ENCODE peak calls at places on chromosomes 12 and 14, in ten cellular contexts. H is mesendoderm, J is PC-3, A is left lung, Q is ovary, E is right cardiac atrium, B is left ventricle myocardium inferior, O is mesenchymal stem cell, G is A673, C is right lobe of liver. T is an unnamed sample.

GRCh38 chr12:39595923-39596322 is 23.7 kb downstream of the ABCD2 start:
- DNase-seq in H (no peak), J (no peak), A (no peak), Q (no peak), E (no peak), B (no peak), O (no peak), G (no peak), C (no peak), T (no peak)

GRCh38 chr14:57834961-57835360 is 30.9 kb downstream of the SLC35F4 start:
- DNase-seq in H (no peak), J (no peak), A (no peak), Q (no peak), E (no peak), B (no peak), O (no peak), G (no peak), C (no peak), T (no peak)

GRCh38 chr14:101957406-101958234 is 6.8 kb upstream of the DYNC1H1 start:
- DNase-seq in H (no peak), J (no peak), A (peak), Q (peak), E (no peak), B (no peak), O (no peak), G (no peak), C (peak), T (no peak)

GRCh38 chr12:16515666-16516065 is 90.3 kb downstream of the LMO3 start:
- DNase-seq in H (no peak), J (peak), A (no peak), Q (no peak), E (no peak), B (no peak), O (no peak), G (no peak), C (no peak), T (no peak)

GRCh38 chr14:55556929-55557623 is 22.9 kb upstream of the KTN1 start:
- DNase-seq in H (peak), J (peak), A (peak), Q (peak), E (peak), B (peak), O (peak), G (peak), C (peak), T (peak)

GRCh38 chr12:5492562-5492961 is 60.7 kb downstream of the NTF3 start:
- DNase-seq in H (peak), J (no peak), A (no peak), Q (no peak), E (no peak), B (no peak), O (peak), G (no peak), C (no peak), T (no peak)

GRCh38 chr14:90093942-90094595 is 32.3 kb downstream of the KCNK13 start:
- DNase-seq in H (no peak), J (peak), A (no peak), Q (no peak), E (no peak), B (no peak), O (peak), G (no peak), C (no peak), T (peak)

GRCh38 chr12:90262261-90262660 is 553.6 kb upstream of the ATP2B1 start:
- DNase-seq in H (no peak), J (peak), A (no peak), Q (no peak), E (no peak), B (no peak), O (peak), G (no peak), C (no peak), T (no peak)

GRCh38 chr12:44314007-44314500 is 478.2 kb downstream of the TMEM117 start:
- DNase-seq in H (no peak), J (peak), A (no peak), Q (no peak), E (no peak), B (no peak), O (no peak), G (no peak), C (no peak), T (no peak)

GRCh38 chr12:586318-587071 is 76.8 kb downstream of the NINJ2 start:
- DNase-seq in H (no peak), J (no peak), A (no peak), Q (no peak), E (no peak), B (no peak), O (no peak), G (no peak), C (no peak), T (no peak)

GRCh38 chr12:109512608-109513007 is 35.2 kb downstream of the UBE3B start:
- DNase-seq in H (no peak), J (no peak), A (no peak), Q (no peak), E (no peak), B (no peak), O (peak), G (no peak), C (no peak), T (no peak)

GRCh38 chr12:3017281-3017680 is 58.1 kb downstream of the TEAD4 start:
- DNase-seq in H (no peak), J (no peak), A (no peak), Q (no peak), E (no peak), B (no peak), O (no peak), G (no peak), C (no peak), T (no peak)

GRCh38 chr12:6788972-6789905 is at the start of gene CD4:
- DNase-seq in H (no peak), J (no peak), A (peak), Q (no peak), E (peak), B (peak), O (no peak), G (no peak), C (peak), T (no peak)

GRCh38 chr14:23023500-23024152 is 11.1 kb downstream of the PSMB5 start:
- DNase-seq in H (no peak), J (no peak), A (no peak), Q (no peak), E (no peak), B (no peak), O (no peak), G (no peak), C (no peak), T (no peak)

GRCh38 chr12:24724765-24725307 is 224.1 kb downstream of the BCAT1 start:
- DNase-seq in H (no peak), J (no peak), A (no peak), Q (no peak), E (no peak), B (no peak), O (no peak), G (no peak), C (no peak), T (no peak)

GRCh38 chr12:45598761-45599160 is 130.7 kb upstream of the ARID2 start:
- DNase-seq in H (no peak), J (no peak), A (no peak), Q (no peak), E (no peak), B (no peak), O (peak), G (no peak), C (no peak), T (no peak)

GRCh38 chr12:49891476-49891875 is 12.2 kb downstream of the FAIM2 start:
- DNase-seq in H (no peak), J (no peak), A (peak), Q (no peak), E (no peak), B (no peak), O (no peak), G (no peak), C (no peak), T (no peak)

GRCh38 chr14:75554482-75554881 is 23.9 kb upstream of the FLVCR2 start:
- DNase-seq in H (peak), J (peak), A (no peak), Q (no peak), E (no peak), B (no peak), O (peak), G (no peak), C (no peak), T (peak)

GRCh38 chr14:95140060-95140858 is 17.1 kb downstream of the DICER1 start:
- DNase-seq in H (no peak), J (peak), A (no peak), Q (no peak), E (no peak), B (no peak), O (peak), G (no peak), C (no peak), T (no peak)

GRCh38 chr14:95496690-95497241 is 19.7 kb downstream of the SYNE3 start:
- DNase-seq in H (no peak), J (no peak), A (no peak), Q (peak), E (peak), B (no peak), O (peak), G (no peak), C (no peak), T (no peak)

GRCh38 chr14:26841920-26842741 is 244.3 kb upstream of the NOVA1 start:
- DNase-seq in H (peak), J (peak), A (no peak), Q (peak), E (peak), B (no peak), O (peak), G (peak), C (peak), T (peak)

GRCh38 chr12:56124133-56124532 is 3.9 kb upstream of the ESYT1 start:
- DNase-seq in H (no peak), J (no peak), A (no peak), Q (no peak), E (no peak), B (no peak), O (no peak), G (no peak), C (no peak), T (no peak)
- H3K27ac ChIP-seq in H (no peak), J (no peak), A (no peak), Q (no peak), E (no peak), B (peak), O (no peak), G (peak), C (peak), T (no peak)

DNA sequence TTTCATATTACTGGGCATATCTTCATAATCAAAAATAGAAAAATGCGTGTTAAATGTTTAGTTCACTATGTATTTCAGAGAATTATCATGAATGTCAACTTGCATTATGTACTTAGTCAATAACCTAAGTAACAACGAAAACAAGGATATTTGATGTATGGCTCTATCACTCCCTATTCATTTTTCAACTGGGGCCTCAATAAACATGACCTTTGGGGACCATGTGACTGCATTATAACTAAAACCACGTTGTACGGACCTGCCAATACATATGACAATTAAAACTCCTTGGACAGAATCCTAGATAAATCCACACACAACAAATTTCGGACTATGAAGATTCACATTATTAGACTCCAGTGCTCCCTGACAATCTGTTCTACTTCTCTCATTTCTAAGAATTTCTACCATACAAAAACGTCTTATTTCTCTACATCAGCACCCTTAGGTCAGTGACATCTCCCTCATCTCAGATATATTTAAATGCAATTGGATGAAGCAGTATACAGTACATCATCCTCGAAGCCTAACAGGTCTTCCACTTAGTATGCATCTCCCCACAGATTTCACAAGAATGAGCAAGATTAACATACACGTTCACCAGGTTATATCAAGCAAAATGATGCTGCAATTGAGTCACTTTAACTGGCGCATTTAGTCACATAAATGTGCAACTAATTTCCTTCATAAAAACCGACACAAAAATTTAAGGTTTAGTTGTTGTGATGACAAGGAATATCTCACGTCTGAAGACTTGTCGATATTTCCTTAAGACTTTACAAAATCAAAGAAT is 1.5 kb downstream of the UBE2N start:
- DNase-seq in H (no peak), J (peak), A (no peak), Q (no peak), E (no peak), B (no peak), O (peak), G (no peak), C (no peak), T (no peak)
- H3K27ac ChIP-seq in H (no peak), J (no peak), A (no peak), Q (no peak), E (no peak), B (no peak), O (no peak), G (peak), C (peak), T (peak)

GRCh38 chr14:100339757-100340453 is 16.8 kb downstream of the SLC25A47 start:
- DNase-seq in H (no peak), J (no peak), A (no peak), Q (no peak), E (no peak), B (no peak), O (no peak), G (no peak), C (peak), T (no peak)
- H3K27ac ChIP-seq in H (no peak), J (no peak), A (peak), Q (no peak), E (no peak), B (peak), O (no peak), G (no peak), C (peak), T (no peak)

DNA sequence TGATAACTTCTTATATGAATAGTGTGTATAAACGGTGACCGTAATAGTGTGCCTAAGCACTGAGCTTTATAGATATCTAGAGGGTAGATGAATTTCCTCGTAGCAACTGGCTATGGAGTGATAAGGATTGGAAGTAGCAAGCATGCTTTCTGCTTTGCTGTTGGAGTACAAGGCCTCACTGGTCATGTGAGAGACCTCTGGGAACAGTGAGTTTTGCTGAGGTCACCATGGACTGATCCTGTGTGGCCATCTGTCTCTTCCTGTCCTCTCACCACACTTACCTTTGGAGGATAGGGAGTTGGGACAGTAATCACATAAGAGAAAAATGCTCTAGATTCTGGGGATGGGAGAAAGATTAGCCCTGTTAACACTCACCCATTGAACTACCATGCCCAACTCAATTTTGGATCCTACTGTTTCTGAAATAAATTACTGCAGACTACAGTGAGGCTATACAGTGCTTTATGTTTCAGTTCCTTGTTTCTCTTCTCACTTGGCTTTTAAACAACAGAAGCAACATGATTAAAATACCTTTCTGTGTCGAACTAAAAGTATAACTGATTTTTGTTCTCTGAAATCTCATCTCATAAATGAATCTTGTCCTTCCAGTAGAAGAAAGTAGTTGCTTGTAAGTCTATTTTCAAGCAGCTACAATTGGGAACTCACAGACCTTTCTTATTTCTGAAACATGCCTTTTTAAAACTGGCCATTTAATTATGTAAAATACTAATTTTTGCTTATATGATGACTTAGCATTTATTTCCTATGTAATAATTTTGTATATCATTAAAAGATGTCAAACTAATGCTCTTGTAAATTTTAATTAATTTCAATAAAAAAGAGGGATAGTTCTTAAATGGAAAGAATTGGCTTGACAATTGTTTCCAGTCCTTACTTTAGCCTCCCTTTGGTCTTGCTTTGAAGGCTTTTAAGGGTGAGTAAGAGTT is 8.3 kb downstream of the TMX1 start:
- DNase-seq in H (no peak), J (no peak), A (no peak), Q (no peak), E (no peak), B (no peak), O (no peak), G (no peak), C (no peak), T (no peak)
- H3K27ac ChIP-seq in H (no peak), J (no peak), A (no peak), Q (no peak), E (no peak), B (no peak), O (no peak), G (no peak), C (no peak), T (no peak)